ENCODE peak calls at places on chromosomes 7 and 10, in eight cellular contexts. R, Y, U, A, N, W, O and E are unnamed samples.

GRCh38 chr7:25069900-25070443 is 55.1 kb downstream of the CYCS start:
- DNase-seq in W (peak; percentile 72), N (peak; percentile 84), R (peak; percentile 88), U (peak; percentile 76), A (peak; percentile 83), O (no peak), Y (no peak), E (peak; percentile 64)

GRCh38 chr10:112756118-112756512 is 193.9 kb upstream of the TCF7L2 start:
- DNase-seq in O (no peak), N (no peak), Y (no peak), A (no peak), W (no peak), R (no peak), U (no peak), E (no peak)

GRCh38 chr10:51397695-51398094 is 301.7 kb downstream of the CSTF2T start:
- DNase-seq in O (no peak), R (peak; percentile 84), W (no peak), N (no peak), U (no peak), A (no peak), Y (no peak), E (no peak)

GRCh38 chr7:22729180-22729579 is 2.2 kb downstream of the IL6 start:
- DNase-seq in Y (no peak), N (no peak), U (no peak), R (peak; percentile 18), O (no peak), A (no peak), W (no peak), E (no peak)

GRCh38 chr7:23335141-23335540 is 36.0 kb downstream of the MALSU1 start:
- DNase-seq in N (no peak), O (no peak), W (no peak), Y (no peak), U (no peak), R (no peak), A (no peak), E (peak; percentile 21)

GRCh38 chr10:9634466-9634865 is 1383.2 kb upstream of the CELF2 start:
- DNase-seq in N (no peak), U (no peak), O (no peak), Y (no peak), W (no peak), A (no peak), R (peak; percentile 90), E (no peak)

GRCh38 chr7:70506463-70506862 is 625.5 kb upstream of the GALNT17 start:
- DNase-seq in O (no peak), W (no peak), U (no peak), N (no peak), Y (peak; percentile 17), R (no peak), A (peak; percentile 82), E (peak; percentile 35)

GRCh38 chr7:18886801-18887200 is 230.6 kb downstream of the TWIST1 start:
- DNase-seq in W (no peak), O (no peak), A (no peak), U (no peak), N (no peak), Y (no peak), R (no peak), E (no peak)

GRCh38 chr7:127652333-127653248 is 597 bp downstream of the SND1 start:
- DNase-seq in Y (no peak), A (no peak), R (peak; percentile 62), N (peak; percentile 17), U (no peak), O (no peak), W (no peak), E (no peak)

GRCh38 chr7:144437370-144438191 is 34.1 kb upstream of the NOBOX start:
- DNase-seq in Y (peak; percentile 54), R (peak; percentile 17), A (peak; percentile 26), W (peak; percentile 65), U (peak; percentile 23), O (peak; percentile 11), N (peak; percentile 18), E (peak; percentile 56)

GRCh38 chr7:2814682-2815522 is 29.2 kb downstream of the GNA12 start:
- DNase-seq in Y (peak; percentile 65), R (no peak), W (no peak), O (no peak), N (no peak), A (no peak), U (no peak), E (no peak)

GRCh38 chr7:102991540-102992214 is 78.9 kb downstream of the LRRC17 start:
- DNase-seq in A (peak; percentile 15), W (peak; percentile 96), O (no peak), U (peak; percentile 83), Y (no peak), N (peak; percentile 93), R (peak; percentile 99), E (peak; percentile 71)

GRCh38 chr10:114658175-114658574 is at the start of gene ABLIM1:
- DNase-seq in A (no peak), Y (no peak), W (no peak), N (no peak), O (no peak), U (no peak), R (no peak), E (no peak)

GRCh38 chr7:87152897-87153641 is 816 bp downstream of the DMTF1 start:
- DNase-seq in N (peak; percentile 5), A (no peak), R (peak; percentile 17), O (no peak), W (no peak), U (no peak), Y (no peak), E (peak; percentile 2)

GRCh38 chr7:27826347-27826746 is 86.4 kb downstream of the TAX1BP1 start:
- DNase-seq in U (no peak), Y (no peak), A (peak; percentile 53), O (no peak), R (no peak), N (no peak), W (no peak), E (no peak)

GRCh38 chr7:30556854-30557644 is 37.6 kb upstream of the GARS1 start:
- DNase-seq in U (no peak), R (peak; percentile 25), Y (no peak), A (no peak), N (no peak), W (no peak), O (no peak), E (no peak)

GRCh38 chr7:39073432-39073831 is 95.7 kb downstream of the POU6F2 start:
- DNase-seq in W (no peak), Y (no peak), N (no peak), O (no peak), R (no peak), U (no peak), A (no peak), E (no peak)

GRCh38 chr10:3897156-3897555 is 112.1 kb upstream of the KLF6 start:
- DNase-seq in U (no peak), Y (no peak), N (no peak), A (no peak), W (no peak), O (no peak), R (peak; percentile 84), E (no peak)

GRCh38 chr7:99366646-99367045 is 7.9 kb upstream of the ARPC1B start:
- DNase-seq in W (no peak), U (no peak), Y (no peak), O (no peak), A (no peak), N (no peak), R (no peak), E (no peak)

GRCh38 chr10:121941532-121941931 is 13.7 kb upstream of the ATE1 start:
- DNase-seq in R (no peak), A (no peak), Y (no peak), U (no peak), N (no peak), W (no peak), O (no peak), E (no peak)

GRCh38 chr10:121947931-121948330 is 20.1 kb upstream of the ATE1 start:
- DNase-seq in R (no peak), Y (no peak), W (no peak), O (no peak), U (no peak), N (no peak), A (no peak), E (no peak)

GRCh38 chr10:121942749-121943148 is 14.9 kb upstream of the ATE1 start:
- DNase-seq in N (no peak), W (no peak), O (no peak), U (no peak), Y (no peak), R (peak; percentile 94), A (no peak), E (no peak)
- H3K27ac ChIP-seq in N (peak overlapping the region; percentile 69), W (no peak overlapping the region), O (no peak overlapping the region), U (no peak overlapping the region), Y (no peak overlapping the region), R (no peak overlapping the region), A (peak overlapping the region; percentile 44), E (no peak overlapping the region)

DNA sequence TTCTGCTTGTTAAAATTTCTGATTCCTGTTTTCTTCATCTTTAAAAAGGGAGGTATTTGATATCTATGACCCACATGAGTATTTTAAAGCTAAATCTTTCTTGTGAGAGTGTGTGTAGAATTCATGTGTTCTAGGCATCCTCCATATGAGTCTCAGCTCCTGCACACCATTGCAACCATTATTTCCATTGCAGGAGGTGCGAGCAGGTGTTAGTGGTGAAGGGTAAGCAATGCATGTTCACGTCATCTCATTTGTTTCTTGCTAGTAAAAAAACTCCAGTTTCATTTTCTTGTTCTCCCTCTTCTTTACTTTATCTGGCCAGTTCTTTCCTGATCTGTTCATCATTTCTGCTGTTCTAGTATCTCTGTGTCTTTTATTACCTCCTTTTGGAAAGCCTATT is 100.5 kb downstream of the ADRA2A start:
- DNase-seq in Y (no peak), W (no peak), U (no peak), A (no peak), O (no peak), N (no peak), R (no peak), E (no peak)
- TF ChIP-seq RAD21 in Y (no peak), W (no peak), U (no peak), A (no peak), O (no peak), N (no peak), R (no peak), E (no peak)

DNA sequence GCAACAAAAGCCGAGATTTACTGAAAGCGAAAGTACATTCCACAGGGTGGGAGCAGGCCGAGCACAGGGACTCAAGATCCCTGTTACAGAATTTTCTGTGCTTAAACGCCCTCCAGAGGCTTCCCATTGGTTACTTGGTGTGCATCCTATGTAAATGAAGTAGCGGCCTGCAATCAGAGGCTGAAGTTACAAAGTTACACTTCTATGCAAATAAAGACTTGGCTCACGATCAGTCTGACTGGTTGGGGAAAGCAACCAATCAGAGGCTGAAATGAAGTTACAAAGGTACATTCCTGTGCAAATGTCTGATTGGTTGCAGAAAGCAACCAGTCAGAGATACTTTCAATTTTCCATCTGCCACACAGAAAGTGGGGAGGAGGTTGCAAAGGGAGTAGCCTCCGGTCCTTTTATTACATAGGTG is 4.1 kb downstream of the ACBD7 start:
- DNase-seq in A (no peak), N (peak; percentile 66), W (peak; percentile 64), R (peak; percentile 92), U (no peak), O (no peak), Y (peak; percentile 54), E (peak; percentile 98)
- H3K27ac ChIP-seq in A (no peak overlapping the region), N (peak overlapping the region; percentile 50), W (no peak overlapping the region), R (peak overlapping the region; percentile 1), U (no peak overlapping the region), O (no peak overlapping the region), Y (no peak overlapping the region), E (peak overlapping the region; percentile 57)

DNA sequence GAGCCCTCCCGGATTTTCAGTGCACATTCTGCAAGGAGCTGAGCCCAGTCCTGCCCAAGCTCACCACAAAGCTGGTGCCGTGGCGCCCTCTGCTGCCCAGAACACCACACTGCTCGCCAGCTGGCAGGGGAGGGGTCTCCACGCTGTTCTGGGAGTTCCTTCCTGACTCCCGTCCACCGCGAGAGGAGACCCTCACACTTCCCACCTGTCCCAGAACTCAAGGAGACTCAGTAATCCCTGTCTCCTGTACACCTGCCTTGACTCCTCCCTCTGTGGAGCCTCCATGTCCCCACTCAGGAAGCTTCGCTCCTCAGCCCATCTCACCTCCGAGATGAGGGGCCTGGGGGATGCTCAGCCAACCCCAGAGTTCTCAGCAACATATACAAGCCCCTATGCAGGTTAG is 11.3 kb downstream of the C10orf105 start:
- DNase-seq in N (peak; percentile 41), A (peak; percentile 90), W (no peak), R (no peak), O (no peak), Y (peak; percentile 62), U (peak; percentile 82), E (peak; percentile 21)
- TF ChIP-seq RAD21 in N (peak; percentile 79), A (peak; percentile 90), W (peak; percentile 93), R (peak; percentile 73), O (peak; percentile 89), Y (peak; percentile 99), U (peak; percentile 81), E (peak; percentile 82)